ENCODE peak calls at places on chromosomes 4 and X, in eight cellular contexts. G is gastrocnemius medialis; X is CD4-positive, CD25-positive, alpha-beta regulatory T cell; L is IMR-90; O is OCI-LY7; A is uterus; Y is K562; M is suprapubic skin. E is an unnamed sample.
A peak's percentile ranks its signal among the peaks of the same experiment; 100 is the strongest.

GRCh38 chrX:46251755-46252154 is 293.5 kb downstream of the ZNF674 start:
- DNase-seq in G (no peak), X (no peak), L (peak; percentile 13), O (no peak), A (no peak), Y (no peak), M (no peak), E (no peak)

GRCh38 chr4:108336076-108336475 is 167.3 kb upstream of the LEF1 start:
- DNase-seq in G (no peak), X (no peak), L (no peak), O (no peak), A (no peak), Y (no peak), M (no peak), E (no peak)

GRCh38 chr4:39044947-39045734 is 12.9 kb upstream of the TMEM156 start:
- DNase-seq in G (no peak), X (no peak), L (no peak), O (peak; percentile 63), A (no peak), Y (peak; percentile 72), M (no peak), E (peak; percentile 43)

GRCh38 chr4:27084685-27085356 is 224.2 kb downstream of the STIM2 start:
- DNase-seq in G (no peak), X (no peak), L (peak; percentile 2), O (no peak), A (peak; percentile 18), Y (peak; percentile 62), M (no peak), E (no peak)

GRCh38 chrX:12139934-12140611 is 1.8 kb downstream of the FRMPD4 start:
- DNase-seq in G (no peak), X (no peak), L (peak; percentile 24), O (no peak), A (no peak), Y (no peak), M (no peak), E (no peak)

GRCh38 chr4:176187610-176188009 is 7.8 kb downstream of the SPATA4 start:
- DNase-seq in G (no peak), X (no peak), L (peak; percentile 66), O (no peak), A (no peak), Y (no peak), M (no peak), E (no peak)

GRCh38 chr4:147815741-147816140 is 83.9 kb downstream of the ARHGAP10 start:
- DNase-seq in G (no peak), X (no peak), L (no peak), O (no peak), A (no peak), Y (no peak), M (no peak), E (no peak)

GRCh38 chr4:34039766-34040165 is 2204.5 kb downstream of the ARAP2 start:
- DNase-seq in G (no peak), X (no peak), L (no peak), O (no peak), A (no peak), Y (peak; percentile 7), M (no peak), E (no peak)

GRCh38 chrX:153800177-153800722 is 5.8 kb downstream of the SSR4 start:
- DNase-seq in G (no peak), X (no peak), L (no peak), O (no peak), A (no peak), Y (no peak), M (no peak), E (no peak)

GRCh38 chr4:145107126-145107525 is 9.0 kb downstream of the ABCE1 start:
- DNase-seq in G (no peak), X (no peak), L (no peak), O (no peak), A (no peak), Y (no peak), M (no peak), E (no peak)

GRCh38 chr4:76486588-76487276 is 51.7 kb downstream of the SHROOM3 start:
- DNase-seq in G (no peak), X (no peak), L (no peak), O (no peak), A (no peak), Y (no peak), M (no peak), E (no peak)

GRCh38 chr4:76485450-76485849 is 50.4 kb downstream of the SHROOM3 start:
- DNase-seq in G (no peak), X (no peak), L (no peak), O (no peak), A (no peak), Y (no peak), M (no peak), E (no peak)

GRCh38 chr4:76484654-76485053 is 49.6 kb downstream of the SHROOM3 start:
- DNase-seq in G (no peak), X (no peak), L (no peak), O (no peak), A (no peak), Y (no peak), M (no peak), E (no peak)

GRCh38 chr4:76489799-76490176 is 54.8 kb downstream of the SHROOM3 start:
- DNase-seq in G (no peak), X (no peak), L (no peak), O (no peak), A (no peak), Y (no peak), M (no peak), E (no peak)

DNA sequence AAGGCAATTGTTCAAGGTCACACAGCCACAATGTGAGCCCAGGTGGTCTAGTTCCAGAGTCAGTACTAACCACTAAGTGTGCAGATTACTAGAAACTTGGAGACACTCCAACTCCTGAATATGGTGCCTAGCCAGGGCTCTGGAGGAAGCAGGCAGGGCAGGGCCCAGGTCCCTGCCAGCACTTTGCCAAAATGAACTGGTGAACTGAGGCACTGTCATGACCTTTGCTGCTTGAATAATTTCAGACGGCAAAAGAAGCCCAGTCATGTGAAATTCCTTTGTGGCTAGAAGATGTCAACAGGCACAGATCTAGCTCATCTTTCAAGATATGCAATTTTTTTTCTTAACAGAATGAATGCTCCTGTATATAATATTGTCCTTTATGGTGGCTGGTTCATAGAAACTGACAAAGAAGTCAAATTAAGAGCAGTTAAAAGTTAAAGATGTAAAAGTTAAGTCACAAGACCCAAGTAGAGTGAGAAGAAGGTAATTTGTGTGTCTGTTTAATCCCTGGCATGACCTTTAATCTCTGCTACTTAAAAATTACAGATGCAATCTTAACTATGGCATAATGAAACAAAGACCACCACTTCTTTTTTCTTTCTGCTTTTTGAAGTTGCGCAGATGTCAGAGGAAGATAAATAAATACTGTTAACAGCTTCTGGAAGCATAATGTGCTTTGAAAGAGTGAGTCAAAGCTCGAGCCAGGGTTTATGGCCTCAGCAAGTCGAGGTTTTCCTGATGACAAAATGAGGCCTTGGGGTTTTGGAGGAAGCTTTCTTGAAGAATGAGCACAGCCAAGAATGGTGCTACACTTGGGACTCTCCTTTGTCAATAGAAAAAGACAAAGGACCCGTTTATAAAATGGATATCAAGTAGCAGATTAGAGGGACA is 54.1 kb downstream of the SHROOM3 start:
- DNase-seq in G (no peak), X (no peak), L (peak; percentile 14), O (no peak), A (no peak), Y (no peak), M (no peak), E (no peak)
- H3K27ac ChIP-seq in G (no peak overlapping the region), X (no peak overlapping the region), L (no peak overlapping the region), O (no peak overlapping the region), A (no peak overlapping the region), Y (no peak overlapping the region), M (no peak overlapping the region), E (no peak overlapping the region)

GRCh38 chr4:156775803-156776202 is 195.8 kb downstream of the PDGFC start:
- DNase-seq in G (no peak), X (no peak), L (no peak), O (no peak), A (no peak), Y (no peak), M (no peak), E (no peak)

GRCh38 chr4:156778093-156778492 is 193.5 kb downstream of the PDGFC start:
- DNase-seq in G (no peak), X (no peak), L (peak; percentile 72), O (no peak), A (no peak), Y (no peak), M (no peak), E (no peak)

GRCh38 chr4:156771171-156771837 is 200.3 kb downstream of the PDGFC start:
- DNase-seq in G (peak; percentile 74), X (no peak), L (peak; percentile 69), O (no peak), A (peak; percentile 13), Y (no peak), M (no peak), E (no peak)

GRCh38 chr4:156773648-156774357 is 197.8 kb downstream of the PDGFC start:
- DNase-seq in G (no peak), X (no peak), L (peak; percentile 56), O (no peak), A (no peak), Y (no peak), M (no peak), E (no peak)

DNA sequence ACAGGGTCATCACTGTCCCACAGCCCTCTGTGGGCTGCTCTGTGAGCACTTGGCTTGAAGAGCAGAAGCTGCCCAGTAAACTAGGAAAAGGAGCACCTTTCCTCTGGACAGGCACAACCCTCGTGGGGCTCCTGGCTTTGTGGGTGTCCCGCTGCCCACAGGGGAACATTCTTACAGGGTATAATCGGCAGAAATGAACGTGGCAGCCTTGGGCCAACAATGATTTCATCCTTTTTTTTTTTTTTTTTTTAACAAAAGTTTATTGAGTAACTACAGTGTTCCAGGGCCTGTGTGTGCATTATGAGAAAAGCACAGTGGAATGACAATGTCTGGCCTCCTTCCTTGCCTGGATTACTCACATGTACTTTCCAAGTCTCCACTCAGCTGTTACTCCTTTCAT is 197.2 kb downstream of the PDGFC start:
- DNase-seq in G (peak; percentile 20), X (no peak), L (peak; percentile 96), O (no peak), A (peak; percentile 20), Y (no peak), M (peak; percentile 78), E (no peak)
- H3K4me3 ChIP-seq in G (no peak overlapping the region), X (no peak overlapping the region), L (no peak overlapping the region), O (no peak overlapping the region), A (no peak overlapping the region), Y (no peak overlapping the region), M (no peak overlapping the region), E (no peak overlapping the region)

DNA sequence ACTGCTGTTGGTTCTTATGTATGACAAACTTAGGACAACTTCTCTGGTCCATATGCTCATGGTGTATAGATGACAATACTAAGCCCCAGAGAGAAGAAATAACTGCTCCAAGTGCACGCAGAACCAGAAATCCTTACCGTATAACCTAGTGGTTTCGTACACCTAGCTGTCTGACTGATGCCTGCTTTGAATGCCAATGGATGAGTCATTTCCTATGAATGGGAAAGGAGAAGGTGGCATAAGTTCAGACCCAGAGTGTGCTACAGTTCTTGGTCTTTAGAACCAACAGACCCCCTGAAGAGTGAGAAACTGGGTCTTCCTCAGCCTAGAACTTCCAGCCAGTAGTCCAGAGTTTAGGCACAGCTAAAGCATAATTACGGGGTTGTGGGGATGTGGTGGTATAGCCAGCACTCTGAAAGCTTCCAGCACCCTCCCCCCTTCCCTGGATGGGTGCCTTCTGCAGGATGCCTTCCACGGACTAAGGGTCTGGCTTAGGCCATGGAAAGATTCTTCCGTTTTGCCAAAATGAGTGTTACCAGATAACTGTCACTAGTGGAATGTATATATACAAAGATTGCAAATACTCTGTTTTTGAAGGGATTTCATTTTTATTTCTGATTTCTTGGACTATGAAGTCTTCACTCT is 84.6 kb upstream of the PACRGL start:
- DNase-seq in G (no peak), X (no peak), L (no peak), O (no peak), A (no peak), Y (no peak), M (no peak), E (no peak)
- H3K4me1 ChIP-seq in G (no peaks in the 10 kb centered on the region), X (no peaks in the 10 kb centered on the region), L (peaks cover 4% of the 10 kb centered on the region), O (no peaks in the 10 kb centered on the region), A (peaks cover 5% of the 10 kb centered on the region), Y (no peaks in the 10 kb centered on the region), M (no peaks in the 10 kb centered on the region), E (no peaks in the 10 kb centered on the region)

GRCh38 chr4:7779194-7779768 is 160.4 kb downstream of the AFAP1 start:
- DNase-seq in G (no peak), X (no peak), L (peak; percentile 49), O (no peak), A (peak; percentile 56), Y (no peak), M (no peak), E (no peak)
- H3K27ac ChIP-seq in G (no peak overlapping the region), X (no peak overlapping the region), L (peak overlapping the region; percentile 46), O (no peak overlapping the region), A (peak overlapping the region; percentile 30), Y (no peak overlapping the region), M (no peak overlapping the region), E (no peak overlapping the region)